ENCODE peak calls at places on chromosomes 7 and 10, in ten cellular contexts. M is sigmoid colon, W is transverse colon, L is stomach, Y is GM12878, J is A549, X is SK-N-SH, E is suprapubic skin, N is tibial nerve, V is upper lobe of left lung. K is an unnamed sample.
A peak's percentile ranks its signal among the peaks of the same experiment; 100 is the strongest.

GRCh38 chr10:47358457-47358856 is 10.3 kb downstream of the RBP3 start:
- DNase-seq in M (no peak), W (no peak), L (no peak), Y (no peak), J (no peak), X (no peak), E (peak; percentile 19), N (no peak), V (no peak), K (no peak)

GRCh38 chr10:11463111-11463510 is 148.3 kb downstream of the USP6NL start:
- DNase-seq in M (no peak), W (no peak), L (no peak), Y (no peak), J (no peak), X (no peak), E (no peak), N (no peak), V (no peak), K (no peak)

GRCh38 chr7:27547401-27547800 is 115.3 kb downstream of the HIBADH start:
- DNase-seq in M (no peak), W (no peak), L (no peak), Y (no peak), J (no peak), X (no peak), E (no peak), N (no peak), V (no peak), K (no peak)

GRCh38 chr10:17237915-17238444 is 9.9 kb downstream of the VIM start:
- DNase-seq in M (no peak), W (no peak), L (no peak), Y (no peak), J (no peak), X (no peak), E (no peak), N (no peak), V (no peak), K (no peak)

GRCh38 chr10:86868353-86868752 is 89.1 kb downstream of the MMRN2 start:
- DNase-seq in M (no peak), W (no peak), L (no peak), Y (no peak), J (no peak), X (no peak), E (no peak), N (no peak), V (no peak), K (peak; percentile 17)

GRCh38 chr7:123004931-123005330 is 9.4 kb upstream of the TAS2R16 start:
- DNase-seq in M (no peak), W (no peak), L (no peak), Y (no peak), J (no peak), X (no peak), E (no peak), N (no peak), V (no peak), K (no peak)

GRCh38 chr7:144835166-144835611 is 664 bp downstream of the TPK1 start:
- DNase-seq in M (peak; percentile 70), W (peak; percentile 63), L (peak; percentile 35), Y (peak; percentile 21), J (peak; percentile 20), X (peak; percentile 65), E (peak; percentile 67), N (peak; percentile 45), V (peak; percentile 45), K (peak; percentile 53)

GRCh38 chr7:4712371-4713182 is 30.5 kb downstream of the FOXK1 start:
- DNase-seq in M (no peak), W (peak; percentile 36), L (no peak), Y (no peak), J (peak; percentile 88), X (peak; percentile 32), E (no peak), N (no peak), V (peak; percentile 63), K (no peak)

GRCh38 chr7:5143935-5144903 is 45.8 kb upstream of the WIPI2 start:
- DNase-seq in M (no peak), W (peak; percentile 23), L (peak; percentile 26), Y (peak; percentile 55), J (no peak), X (peak; percentile 40), E (peak; percentile 56), N (no peak), V (peak; percentile 24), K (no peak)

GRCh38 chr10:48494073-48494472 is 110.8 kb downstream of the ARHGAP22 start:
- DNase-seq in M (no peak), W (no peak), L (peak; percentile 17), Y (no peak), J (no peak), X (no peak), E (no peak), N (no peak), V (no peak), K (no peak)

GRCh38 chr10:75367098-75367497 is 34.5 kb downstream of the ZNF503 start:
- DNase-seq in M (no peak), W (no peak), L (no peak), Y (no peak), J (no peak), X (no peak), E (no peak), N (no peak), V (no peak), K (no peak)

GRCh38 chr7:159227433-159227832 is 82.8 kb upstream of the VIPR2 start:
- DNase-seq in M (peak; percentile 84), W (no peak), L (no peak), Y (no peak), J (no peak), X (no peak), E (no peak), N (no peak), V (no peak), K (no peak)

DNA sequence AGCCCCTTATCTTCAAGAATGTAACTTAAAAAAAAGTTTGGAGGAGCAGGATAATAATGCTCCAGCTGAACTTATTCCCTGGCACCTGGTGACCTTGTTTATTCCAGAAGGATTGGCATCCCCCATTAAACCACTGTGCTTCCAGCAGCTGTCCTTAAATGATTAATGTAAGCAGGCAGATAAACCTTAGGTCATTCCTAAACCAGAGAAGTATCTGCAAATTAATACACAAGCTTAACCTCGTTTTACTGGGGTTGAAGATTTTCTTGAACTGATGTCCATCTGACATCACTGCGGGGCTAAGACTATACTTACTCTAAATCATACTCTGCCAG is 116.1 kb upstream of the PALS2 start:
- DNase-seq in M (no peak), W (no peak), L (no peak), Y (no peak), J (no peak), X (no peak), E (no peak), N (no peak), V (no peak), K (no peak)
- TF ChIP-seq EP300 in M (no peak), W (no peak), L (no peak), Y (no peak), J (no peak), X (no peak), E (no peak), N (no peak), V (no peak), K (no peak)

DNA sequence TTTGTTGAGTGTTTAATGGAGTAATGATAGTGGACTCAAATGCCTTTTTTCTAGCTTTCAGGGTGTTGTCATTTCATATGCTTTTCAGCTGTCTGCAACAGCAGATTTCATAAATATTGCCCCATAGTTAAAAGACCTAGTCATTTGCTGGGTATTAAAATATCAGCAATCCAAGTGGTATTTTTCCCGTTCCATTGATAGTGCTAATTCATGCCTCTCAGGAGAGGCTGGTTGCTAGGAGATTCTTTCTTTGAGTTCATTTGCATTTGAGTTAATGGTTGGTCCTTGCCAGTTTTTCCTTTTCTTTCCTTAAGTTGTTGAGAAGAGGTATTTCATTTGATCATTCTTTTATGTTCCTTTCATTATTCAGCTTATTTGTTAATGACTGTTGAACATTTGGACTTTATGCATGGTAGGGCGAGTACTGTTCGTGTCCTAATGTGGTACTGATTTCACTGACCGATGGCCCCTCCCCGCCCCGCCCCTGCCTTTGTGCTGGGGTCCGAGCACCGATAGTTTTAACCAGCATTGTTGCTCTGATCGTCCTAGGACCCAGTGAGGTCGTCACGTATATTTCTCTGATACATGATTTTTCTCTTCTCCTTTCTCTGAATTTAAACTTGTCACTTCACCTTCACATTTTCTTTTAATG is 128.6 kb downstream of the CCNY start:
- DNase-seq in M (no peak), W (no peak), L (no peak), Y (no peak), J (no peak), X (no peak), E (no peak), N (no peak), V (no peak), K (no peak)
- TF ChIP-seq EP300 in M (no peak), W (no peak), L (no peak), Y (no peak), J (no peak), X (no peak), E (no peak), N (no peak), V (no peak), K (no peak)

DNA sequence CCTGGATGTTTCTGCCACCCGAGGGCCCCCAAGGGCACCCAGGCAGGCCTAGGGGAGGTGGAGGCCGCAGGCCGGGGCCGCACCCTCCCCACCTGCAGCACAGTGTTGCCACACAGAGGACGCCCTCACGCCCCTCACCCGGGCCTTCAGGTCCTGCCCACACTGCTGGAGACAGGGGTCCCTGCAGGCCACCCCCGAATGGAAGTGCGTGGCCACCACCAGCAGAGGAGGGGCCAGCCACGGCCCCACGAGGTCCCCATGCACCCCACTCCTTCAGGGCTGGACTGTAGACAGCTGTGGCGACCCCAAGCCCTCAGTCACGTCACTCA is 35.4 kb downstream of the ADAP1 start:
- DNase-seq in M (peak; percentile 58), W (peak; percentile 8), L (no peak), Y (no peak), J (no peak), X (no peak), E (peak; percentile 56), N (no peak), V (no peak), K (no peak)
- TF ChIP-seq EP300 in M (no peak), W (no peak), L (no peak), Y (no peak), J (no peak), X (no peak), E (no peak), N (no peak), V (no peak), K (no peak)

GRCh38 chr7:136027160-136027559 is 50.0 kb upstream of the MTPN start:
- DNase-seq in M (no peak), W (no peak), L (no peak), Y (no peak), J (no peak), X (no peak), E (no peak), N (no peak), V (no peak), K (no peak)

GRCh38 chr7:136020556-136020955 is 43.4 kb upstream of the MTPN start:
- DNase-seq in M (no peak), W (no peak), L (no peak), Y (no peak), J (no peak), X (no peak), E (no peak), N (no peak), V (no peak), K (no peak)

GRCh38 chr7:136026209-136026608 is 49.0 kb upstream of the MTPN start:
- DNase-seq in M (no peak), W (no peak), L (no peak), Y (no peak), J (no peak), X (no peak), E (no peak), N (no peak), V (no peak), K (no peak)

GRCh38 chr7:136018104-136018503 is 40.9 kb upstream of the MTPN start:
- DNase-seq in M (no peak), W (no peak), L (no peak), Y (no peak), J (no peak), X (no peak), E (no peak), N (no peak), V (no peak), K (no peak)

GRCh38 chr7:136023134-136023869 is 46.1 kb upstream of the MTPN start:
- DNase-seq in M (no peak), W (no peak), L (no peak), Y (no peak), J (no peak), X (no peak), E (no peak), N (no peak), V (no peak), K (no peak)
- TF ChIP-seq EP300 in M (no peak), W (no peak), L (no peak), Y (no peak), J (no peak), X (no peak), E (no peak), N (no peak), V (no peak), K (no peak)

K was measured in ovary.